ENCODE peak calls at places on chromosomes 4 and X, in four cellular contexts. H is HCT116, S is K562, V is GM12878. D is an unnamed sample.
A peak's percentile ranks its signal among the peaks of the same experiment; 100 is the strongest.

GRCh38 chr4:106893395-106893881 is 142.7 kb downstream of the DKK2 start:
- DNase-seq in V (no peak), H (no peak), S (no peak), D (peak; percentile 9)

GRCh38 chr4:148056879-148057278 is 325.0 kb downstream of the ARHGAP10 start:
- DNase-seq in H (peak; percentile 6), V (peak; percentile 95), S (peak; percentile 20), D (peak; percentile 47)

GRCh38 chrX:77415161-77415560 is 32.0 kb upstream of the FGF16 start:
- DNase-seq in V (no peak), S (no peak), H (no peak), D (no peak)

GRCh38 chrX:124239911-124240310 is 92.5 kb upstream of the TEX13D start:
- DNase-seq in S (no peak), H (no peak), V (peak; percentile 42), D (no peak)

GRCh38 chr4:84573335-84573734 is 9.6 kb upstream of the CDS1 start:
- DNase-seq in H (no peak), V (no peak), S (no peak), D (no peak)

GRCh38 chrX:80237072-80237471 is 183.2 kb upstream of the TENT5D start:
- DNase-seq in V (no peak), H (no peak), S (no peak), D (peak; percentile 10)

GRCh38 chr4:107317596-107317995 is 281.5 kb upstream of the DKK2 start:
- DNase-seq in V (no peak), S (no peak), H (no peak), D (no peak)

GRCh38 chr4:2962614-2963184 is 507 bp downstream of the NOP14 start:
- DNase-seq in H (peak; percentile 12), S (peak; percentile 45), V (no peak), D (peak; percentile 67)

GRCh38 chr4:53863163-53863562 is 201.2 kb downstream of the CHIC2 start:
- DNase-seq in V (no peak), S (no peak), H (no peak), D (no peak)

GRCh38 chr4:98262431-98262830 is 1.2 kb downstream of the RAP1GDS1 start:
- DNase-seq in H (no peak), V (no peak), S (no peak), D (no peak)

GRCh38 chr4:97720869-97721432 is 422.3 kb downstream of the STPG2 start:
- DNase-seq in S (no peak), V (no peak), H (peak; percentile 54), D (no peak)

GRCh38 chr4:33649015-33649414 is 2595.3 kb downstream of the ARAP2 start:
- DNase-seq in S (no peak), H (peak; percentile 21), V (no peak), D (no peak)

GRCh38 chr4:155403886-155404285 is 27.1 kb upstream of the MAP9 start:
- DNase-seq in V (no peak), H (peak; percentile 36), S (no peak), D (no peak)

GRCh38 chr4:145719752-145720624 is 40.0 kb downstream of the C4orf51 start:
- DNase-seq in H (no peak), S (no peak), V (peak; percentile 31), D (no peak)

GRCh38 chr4:138275946-138276621 is 33.9 kb upstream of the SLC7A11 start:
- DNase-seq in H (no peak), V (no peak), S (no peak), D (no peak)

GRCh38 chr4:67576538-67576937 is 18.0 kb downstream of the STAP1 start:
- DNase-seq in H (no peak), V (no peak), S (no peak), D (no peak)

GRCh38 chr4:1958276-1959103 is 50.3 kb downstream of the NELFA start:
- DNase-seq in V (no peak), S (no peak), H (no peak), D (no peak)

GRCh38 chr4:41212221-41213203 is 1.8 kb downstream of the APBB2 start:
- DNase-seq in S (no peak), V (peak; percentile 70), H (no peak), D (peak; percentile 30)

GRCh38 chr4:97367878-97368277 is 775.4 kb downstream of the STPG2 start:
- DNase-seq in S (no peak), V (no peak), H (peak; percentile 83), D (no peak)

GRCh38 chrX:54891573-54891972 is 29.1 kb upstream of the TRO start:
- DNase-seq in H (peak; percentile 23), S (peak; percentile 18), V (no peak), D (no peak)

GRCh38 chr4:147933316-147933715 is 201.4 kb downstream of the ARHGAP10 start:
- DNase-seq in V (no peak), H (no peak), S (no peak), D (no peak)

GRCh38 chr4:121018543-121018942 is 53.8 kb downstream of the NDNF start:
- DNase-seq in S (no peak), V (no peak), H (no peak), D (no peak)

GRCh38 chr4:118112647-118113046 is 78.4 kb downstream of the NDST3 start:
- DNase-seq in V (no peak), S (no peak), H (no peak), D (no peak)

GRCh38 chrX:104126856-104127255 is 14.5 kb downstream of the ZCCHC18 start:
- DNase-seq in H (no peak), S (no peak), V (no peak), D (no peak)
- TF ChIP-seq ATF3 in H (no peak), S (no peak), V (no peak), D (no peak)

GRCh38 chr4:38130884-38131283 is 170.7 kb downstream of the PTTG2 start:
- DNase-seq in S (no peak), H (no peak), V (no peak), D (no peak)

GRCh38 chr4:38129452-38129830 is 169.2 kb downstream of the PTTG2 start:
- DNase-seq in V (no peak), H (no peak), S (no peak), D (no peak)

GRCh38 chr4:38131371-38132139 is 171.4 kb downstream of the PTTG2 start:
- DNase-seq in H (no peak), V (peak; percentile 84), S (no peak), D (peak; percentile 58)

GRCh38 chr4:38125816-38126215 is 165.6 kb downstream of the PTTG2 start:
- DNase-seq in S (no peak), V (no peak), H (no peak), D (no peak)

DNA sequence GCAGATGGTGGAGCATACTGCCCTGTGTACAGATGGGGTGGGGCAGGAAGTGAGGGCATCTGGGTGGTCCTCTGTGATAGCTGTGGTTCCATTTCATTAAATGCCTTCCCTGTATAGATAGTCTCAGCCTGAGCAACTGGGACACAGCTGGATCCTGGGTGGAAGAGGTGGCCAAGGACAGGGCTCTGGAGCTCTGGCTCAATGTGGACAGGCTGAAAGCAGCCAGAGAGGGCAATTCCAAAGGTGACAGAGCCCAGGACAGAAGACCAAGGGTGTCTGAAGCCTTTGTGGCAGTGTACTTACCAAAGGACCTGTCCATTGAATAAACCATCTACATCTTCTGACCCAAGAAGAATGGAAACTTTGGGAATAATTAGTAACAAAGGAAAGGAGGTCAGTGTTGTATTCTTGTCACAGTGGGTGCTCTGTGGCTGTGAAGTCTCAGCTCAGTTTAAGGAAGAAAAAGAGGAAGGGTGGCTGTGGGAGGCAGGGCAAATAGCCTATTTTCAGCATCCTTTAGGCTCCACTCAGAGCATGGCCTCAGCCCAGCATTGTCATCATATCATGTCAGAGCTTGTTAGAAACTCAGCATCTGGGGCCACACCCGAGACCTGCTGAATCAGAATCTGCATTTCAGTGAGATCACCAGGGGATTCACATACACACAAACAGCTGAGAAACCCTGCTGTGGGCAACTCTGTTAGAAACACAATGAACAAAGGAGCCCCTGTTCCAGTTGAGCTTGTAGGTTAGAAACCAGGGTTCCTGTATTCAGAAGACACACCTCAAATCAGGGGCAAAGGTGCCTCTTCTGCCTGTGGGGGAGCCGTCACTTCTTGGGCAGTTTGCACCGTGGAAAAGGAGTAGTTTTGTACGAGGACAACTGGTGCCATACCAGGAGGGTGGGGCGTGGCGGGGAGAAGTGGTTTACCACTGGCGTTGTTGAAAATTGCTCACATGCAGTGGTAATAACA is 168.6 kb downstream of the PTTG2 start:
- DNase-seq in S (no peak), V (peak; percentile 95), H (peak; percentile 42), D (peak; percentile 34)
- TF ChIP-seq ATF3 in S (no peak), V (no peak), H (no peak), D (no peak)

GRCh38 chr4:119302073-119302832 is 19.7 kb downstream of the FABP2 start:
- DNase-seq in S (no peak), V (no peak), H (no peak), D (no peak)

GRCh38 chr4:119297795-119298194 is 24.1 kb downstream of the FABP2 start:
- DNase-seq in H (no peak), V (no peak), S (no peak), D (no peak)

GRCh38 chr4:119299221-119300071 is 22.5 kb downstream of the FABP2 start:
- DNase-seq in V (peak; percentile 32), S (peak; percentile 19), H (no peak), D (no peak)

GRCh38 chr4:119300072-119300387 is 21.9 kb downstream of the FABP2 start:
- DNase-seq in V (peak; percentile 13), H (no peak), S (peak; percentile 44), D (peak; percentile 14)

DNA sequence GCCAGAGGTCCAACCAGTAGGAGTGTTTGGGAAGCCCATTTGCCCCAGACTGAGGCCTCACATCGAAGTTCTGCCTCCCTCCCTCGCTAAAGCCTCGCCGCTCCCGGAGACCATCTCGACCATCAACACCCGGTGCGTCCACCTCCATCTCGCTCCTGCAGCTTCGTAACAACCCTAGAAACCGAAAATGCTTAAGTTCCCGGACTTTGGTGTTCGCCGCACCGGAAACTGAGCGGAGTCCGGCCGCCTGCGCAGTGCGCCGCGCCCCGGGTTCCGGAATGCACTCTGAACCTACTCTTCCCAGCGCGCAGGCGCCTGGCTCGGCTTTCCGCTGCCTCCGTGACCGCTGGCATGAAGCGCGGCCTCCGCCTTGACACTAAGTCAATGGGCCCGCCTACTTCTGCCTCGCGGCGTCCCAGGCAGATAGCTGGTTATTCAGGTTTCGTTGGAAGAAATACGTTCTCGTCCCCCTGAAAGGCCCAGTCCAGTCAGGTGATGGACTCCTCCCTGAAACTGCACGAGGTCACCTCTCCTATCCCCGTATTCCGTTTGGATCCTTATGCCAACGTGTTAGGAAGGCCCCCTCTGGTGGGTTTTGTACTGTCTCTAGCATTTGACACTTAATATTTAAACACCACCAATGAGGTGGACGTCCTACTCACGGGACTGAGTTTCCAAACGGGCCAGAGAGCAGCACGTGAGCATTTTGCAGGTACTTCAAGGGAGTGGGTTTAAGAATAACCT is 21.4 kb downstream of the FABP2 start:
- DNase-seq in V (peak; percentile 80), H (peak; percentile 91), S (peak; percentile 87), D (peak; percentile 93)
- TF ChIP-seq ATF3 in V (no peak), H (no peak), S (no peak), D (no peak)

GRCh38 chrX:1316527-1316926 is 20.1 kb upstream of the IL3RA start:
- DNase-seq in V (no peak), H (no peak), S (no peak), D (no peak)

GRCh38 chrX:1323315-1323714 is 13.3 kb upstream of the IL3RA start:
- DNase-seq in S (peak; percentile 54), H (peak; percentile 65), V (peak; percentile 55), D (peak; percentile 78)

GRCh38 chrX:1322393-1322792 is 14.2 kb upstream of the IL3RA start:
- DNase-seq in S (no peak), V (no peak), H (no peak), D (no peak)

GRCh38 chrX:1325515-1326116 is 11.0 kb upstream of the IL3RA start:
- DNase-seq in S (no peak), H (no peak), V (no peak), D (no peak)

DNA sequence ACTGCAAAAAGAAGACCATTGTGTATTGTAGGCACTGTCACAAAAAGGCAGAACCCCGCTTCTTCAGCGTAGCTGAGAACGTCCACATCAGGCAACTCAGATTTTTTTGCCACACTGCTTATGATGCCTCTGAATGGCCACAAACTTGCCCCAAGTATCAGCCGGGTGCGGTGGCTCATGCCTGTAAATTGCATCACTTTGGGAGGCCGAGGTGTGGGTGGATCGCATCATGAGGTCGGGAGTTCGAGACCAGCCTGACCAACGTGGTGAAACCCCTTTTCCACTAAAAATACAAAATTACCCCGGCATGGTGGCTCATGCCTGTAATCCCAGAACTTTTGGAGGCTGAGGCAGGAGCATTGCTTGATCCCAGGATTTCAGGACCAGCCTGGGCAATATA is 14.9 kb upstream of the IL3RA start:
- DNase-seq in S (no peak), H (no peak), V (no peak), D (no peak)
- TF ChIP-seq ATF3 in S (no peak), H (no peak), V (no peak), D (no peak)

D was measured in WTC11.